ENCODE peak calls at places on chromosomes 16 and 17, in seven cellular contexts. One of them, this sample, is unnamed.

GRCh38 chr17:27466748-27467375 is 10.6 kb downstream of the KSR1 start:
- DNase-seq in HFFc6: no peak
- DNase-seq in B cell: no peak
- DNase-seq in NCI-H1105 treated with DMSO at 0.1 percent for 48 hours: no peak
- DNase-seq in activated T-helper 1 cell treated with Interleukin-2 at 50 U/mL for 16 hours: peak
- DNase-seq in C1 segment of cervical spinal cord: no peak
- DNase-seq in CD4-positive, alpha-beta memory T cell: peak
- DNase-seq in this sample: no peak

GRCh38 chr17:28345420-28346198 is 10.0 kb downstream of the TNFAIP1 start:
- DNase-seq in activated T-helper 1 cell treated with Interleukin-2 at 50 U/mL for 16 hours: no peak
- DNase-seq in C1 segment of cervical spinal cord: no peak
- DNase-seq in B cell: no peak
- DNase-seq in NCI-H1105 treated with DMSO at 0.1 percent for 48 hours: peak
- DNase-seq in CD4-positive, alpha-beta memory T cell: no peak
- DNase-seq in HFFc6: no peak
- DNase-seq in this sample: no peak

GRCh38 chr17:30513346-30513745 is 36.1 kb downstream of the GOSR1 start:
- DNase-seq in B cell: no peak
- DNase-seq in CD4-positive, alpha-beta memory T cell: no peak
- DNase-seq in HFFc6: no peak
- DNase-seq in C1 segment of cervical spinal cord: no peak
- DNase-seq in NCI-H1105 treated with DMSO at 0.1 percent for 48 hours: no peak
- DNase-seq in activated T-helper 1 cell treated with Interleukin-2 at 50 U/mL for 16 hours: no peak
- DNase-seq in this sample: no peak

GRCh38 chr16:12498077-12498476 is 305.6 kb downstream of the CPPED1 start:
- DNase-seq in activated T-helper 1 cell treated with Interleukin-2 at 50 U/mL for 16 hours: no peak
- DNase-seq in CD4-positive, alpha-beta memory T cell: no peak
- DNase-seq in C1 segment of cervical spinal cord: no peak
- DNase-seq in HFFc6: no peak
- DNase-seq in NCI-H1105 treated with DMSO at 0.1 percent for 48 hours: no peak
- DNase-seq in B cell: no peak
- DNase-seq in this sample: no peak

GRCh38 chr17:17999364-18000007 is 26.8 kb downstream of the DRC3 start:
- DNase-seq in NCI-H1105 treated with DMSO at 0.1 percent for 48 hours: no peak
- DNase-seq in B cell: no peak
- DNase-seq in activated T-helper 1 cell treated with Interleukin-2 at 50 U/mL for 16 hours: no peak
- DNase-seq in HFFc6: no peak
- DNase-seq in C1 segment of cervical spinal cord: no peak
- DNase-seq in CD4-positive, alpha-beta memory T cell: no peak
- DNase-seq in this sample: no peak

GRCh38 chr16:84182680-84183571 is 3.9 kb downstream of the TAF1C start:
- DNase-seq in activated T-helper 1 cell treated with Interleukin-2 at 50 U/mL for 16 hours: no peak
- DNase-seq in NCI-H1105 treated with DMSO at 0.1 percent for 48 hours: no peak
- DNase-seq in B cell: peak
- DNase-seq in CD4-positive, alpha-beta memory T cell: no peak
- DNase-seq in HFFc6: no peak
- DNase-seq in C1 segment of cervical spinal cord: no peak
- DNase-seq in this sample: no peak

GRCh38 chr17:16040710-16041251 is 41.2 kb downstream of the TTC19 start:
- DNase-seq in activated T-helper 1 cell treated with Interleukin-2 at 50 U/mL for 16 hours: no peak
- DNase-seq in HFFc6: peak
- DNase-seq in C1 segment of cervical spinal cord: peak
- DNase-seq in CD4-positive, alpha-beta memory T cell: no peak
- DNase-seq in B cell: no peak
- DNase-seq in NCI-H1105 treated with DMSO at 0.1 percent for 48 hours: no peak
- DNase-seq in this sample: no peak

GRCh38 chr16:3953728-3954410 is 73.4 kb upstream of the CREBBP start:
- DNase-seq in C1 segment of cervical spinal cord: no peak
- DNase-seq in NCI-H1105 treated with DMSO at 0.1 percent for 48 hours: no peak
- DNase-seq in CD4-positive, alpha-beta memory T cell: no peak
- DNase-seq in B cell: no peak
- DNase-seq in activated T-helper 1 cell treated with Interleukin-2 at 50 U/mL for 16 hours: no peak
- DNase-seq in HFFc6: no peak
- DNase-seq in this sample: peak

GRCh38 chr17:80216473-80217456 is 3.4 kb downstream of the SGSH start:
- DNase-seq in HFFc6: no peak
- DNase-seq in CD4-positive, alpha-beta memory T cell: no peak
- DNase-seq in B cell: no peak
- DNase-seq in NCI-H1105 treated with DMSO at 0.1 percent for 48 hours: no peak
- DNase-seq in C1 segment of cervical spinal cord: no peak
- DNase-seq in activated T-helper 1 cell treated with Interleukin-2 at 50 U/mL for 16 hours: no peak
- DNase-seq in this sample: no peak

GRCh38 chr16:82633964-82634600 is 7.3 kb downstream of the CDH13 start:
- DNase-seq in C1 segment of cervical spinal cord: peak
- DNase-seq in B cell: no peak
- DNase-seq in HFFc6: no peak
- DNase-seq in activated T-helper 1 cell treated with Interleukin-2 at 50 U/mL for 16 hours: no peak
- DNase-seq in NCI-H1105 treated with DMSO at 0.1 percent for 48 hours: peak
- DNase-seq in CD4-positive, alpha-beta memory T cell: no peak
- DNase-seq in this sample: no peak

GRCh38 chr16:30526137-30526822 is at the start of gene ZNF768:
- DNase-seq in NCI-H1105 treated with DMSO at 0.1 percent for 48 hours: peak
- DNase-seq in C1 segment of cervical spinal cord: no peak
- DNase-seq in activated T-helper 1 cell treated with Interleukin-2 at 50 U/mL for 16 hours: peak
- DNase-seq in HFFc6: peak
- DNase-seq in CD4-positive, alpha-beta memory T cell: peak
- DNase-seq in B cell: no peak
- DNase-seq in this sample: peak

GRCh38 chr17:41907185-41907556 is 11.6 kb downstream of the ACLY start:
- DNase-seq in CD4-positive, alpha-beta memory T cell: no peak
- DNase-seq in activated T-helper 1 cell treated with Interleukin-2 at 50 U/mL for 16 hours: no peak
- DNase-seq in HFFc6: peak
- DNase-seq in C1 segment of cervical spinal cord: no peak
- DNase-seq in NCI-H1105 treated with DMSO at 0.1 percent for 48 hours: no peak
- DNase-seq in B cell: no peak
- DNase-seq in this sample: no peak

GRCh38 chr17:63181856-63182255 is 215.8 kb downstream of the TANC2 start:
- DNase-seq in NCI-H1105 treated with DMSO at 0.1 percent for 48 hours: no peak
- DNase-seq in B cell: no peak
- DNase-seq in CD4-positive, alpha-beta memory T cell: no peak
- DNase-seq in HFFc6: no peak
- DNase-seq in C1 segment of cervical spinal cord: no peak
- DNase-seq in activated T-helper 1 cell treated with Interleukin-2 at 50 U/mL for 16 hours: no peak
- DNase-seq in this sample: no peak

GRCh38 chr16:27370318-27370717 is 31.7 kb upstream of the IL21R start:
- DNase-seq in NCI-H1105 treated with DMSO at 0.1 percent for 48 hours: no peak
- DNase-seq in HFFc6: no peak
- DNase-seq in C1 segment of cervical spinal cord: no peak
- DNase-seq in CD4-positive, alpha-beta memory T cell: no peak
- DNase-seq in B cell: no peak
- DNase-seq in activated T-helper 1 cell treated with Interleukin-2 at 50 U/mL for 16 hours: no peak
- DNase-seq in this sample: no peak

GRCh38 chr17:45740553-45741330 is 43.4 kb upstream of the CRHR1 start:
- DNase-seq in B cell: peak
- DNase-seq in C1 segment of cervical spinal cord: peak
- DNase-seq in HFFc6: peak
- DNase-seq in activated T-helper 1 cell treated with Interleukin-2 at 50 U/mL for 16 hours: no peak
- DNase-seq in NCI-H1105 treated with DMSO at 0.1 percent for 48 hours: no peak
- DNase-seq in CD4-positive, alpha-beta memory T cell: no peak
- DNase-seq in this sample: no peak

GRCh38 chr17:66494023-66494803 is 191.8 kb downstream of the PRKCA start:
- DNase-seq in NCI-H1105 treated with DMSO at 0.1 percent for 48 hours: no peak
- DNase-seq in C1 segment of cervical spinal cord: no peak
- DNase-seq in B cell: no peak
- DNase-seq in CD4-positive, alpha-beta memory T cell: no peak
- DNase-seq in activated T-helper 1 cell treated with Interleukin-2 at 50 U/mL for 16 hours: no peak
- DNase-seq in HFFc6: peak
- DNase-seq in this sample: no peak

GRCh38 chr16:65002265-65002664 is 119.6 kb downstream of the CDH11 start:
- DNase-seq in CD4-positive, alpha-beta memory T cell: no peak
- DNase-seq in B cell: no peak
- DNase-seq in NCI-H1105 treated with DMSO at 0.1 percent for 48 hours: no peak
- DNase-seq in activated T-helper 1 cell treated with Interleukin-2 at 50 U/mL for 16 hours: no peak
- DNase-seq in HFFc6: peak
- DNase-seq in C1 segment of cervical spinal cord: no peak
- DNase-seq in this sample: no peak

GRCh38 chr16:21264226-21265036 is 13.7 kb downstream of the CRYM start:
- DNase-seq in B cell: no peak
- DNase-seq in NCI-H1105 treated with DMSO at 0.1 percent for 48 hours: no peak
- DNase-seq in C1 segment of cervical spinal cord: no peak
- DNase-seq in CD4-positive, alpha-beta memory T cell: no peak
- DNase-seq in activated T-helper 1 cell treated with Interleukin-2 at 50 U/mL for 16 hours: no peak
- DNase-seq in HFFc6: no peak
- DNase-seq in this sample: no peak

GRCh38 chr17:4492762-4493561 is 5.7 kb upstream of the SPNS2 start:
- DNase-seq in C1 segment of cervical spinal cord: no peak
- DNase-seq in CD4-positive, alpha-beta memory T cell: no peak
- DNase-seq in B cell: no peak
- DNase-seq in HFFc6: peak
- DNase-seq in activated T-helper 1 cell treated with Interleukin-2 at 50 U/mL for 16 hours: no peak
- DNase-seq in NCI-H1105 treated with DMSO at 0.1 percent for 48 hours: no peak
- DNase-seq in this sample: peak

GRCh38 chr16:53085539-53086450 is 31.0 kb downstream of the CHD9 start:
- DNase-seq in NCI-H1105 treated with DMSO at 0.1 percent for 48 hours: peak
- DNase-seq in HFFc6: peak
- DNase-seq in activated T-helper 1 cell treated with Interleukin-2 at 50 U/mL for 16 hours: no peak
- DNase-seq in CD4-positive, alpha-beta memory T cell: no peak
- DNase-seq in B cell: no peak
- DNase-seq in C1 segment of cervical spinal cord: no peak
- DNase-seq in this sample: no peak

GRCh38 chr16:68144008-68144407 is 58.8 kb downstream of the NFATC3 start:
- DNase-seq in HFFc6: no peak
- DNase-seq in CD4-positive, alpha-beta memory T cell: no peak
- DNase-seq in NCI-H1105 treated with DMSO at 0.1 percent for 48 hours: no peak
- DNase-seq in C1 segment of cervical spinal cord: no peak
- DNase-seq in B cell: no peak
- DNase-seq in activated T-helper 1 cell treated with Interleukin-2 at 50 U/mL for 16 hours: no peak
- DNase-seq in this sample: no peak

GRCh38 chr17:19412510-19412909 is 1.5 kb downstream of the RNF112 start:
- DNase-seq in CD4-positive, alpha-beta memory T cell: no peak
- DNase-seq in B cell: no peak
- DNase-seq in C1 segment of cervical spinal cord: no peak
- DNase-seq in activated T-helper 1 cell treated with Interleukin-2 at 50 U/mL for 16 hours: no peak
- DNase-seq in NCI-H1105 treated with DMSO at 0.1 percent for 48 hours: no peak
- DNase-seq in HFFc6: no peak
- DNase-seq in this sample: no peak

GRCh38 chr16:24045641-24046040 is 209.9 kb downstream of the PRKCB start:
- DNase-seq in C1 segment of cervical spinal cord: no peak
- DNase-seq in B cell: no peak
- DNase-seq in CD4-positive, alpha-beta memory T cell: no peak
- DNase-seq in NCI-H1105 treated with DMSO at 0.1 percent for 48 hours: peak
- DNase-seq in activated T-helper 1 cell treated with Interleukin-2 at 50 U/mL for 16 hours: no peak
- DNase-seq in HFFc6: no peak
- DNase-seq in this sample: no peak

GRCh38 chr16:28304214-28304613 is 11.9 kb downstream of the SBK1 start:
- DNase-seq in NCI-H1105 treated with DMSO at 0.1 percent for 48 hours: no peak
- DNase-seq in HFFc6: peak
- DNase-seq in B cell: no peak
- DNase-seq in C1 segment of cervical spinal cord: no peak
- DNase-seq in activated T-helper 1 cell treated with Interleukin-2 at 50 U/mL for 16 hours: no peak
- DNase-seq in CD4-positive, alpha-beta memory T cell: no peak
- DNase-seq in this sample: no peak

GRCh38 chr17:42129109-42129837 is 6.7 kb downstream of the HSPB9 start:
- DNase-seq in CD4-positive, alpha-beta memory T cell: no peak
- DNase-seq in activated T-helper 1 cell treated with Interleukin-2 at 50 U/mL for 16 hours: no peak
- DNase-seq in B cell: no peak
- DNase-seq in C1 segment of cervical spinal cord: no peak
- DNase-seq in HFFc6: no peak
- DNase-seq in NCI-H1105 treated with DMSO at 0.1 percent for 48 hours: no peak
- DNase-seq in this sample: no peak

GRCh38 chr17:55238931-55239297 is 25.8 kb upstream of the HLF start:
- DNase-seq in CD4-positive, alpha-beta memory T cell: no peak
- DNase-seq in C1 segment of cervical spinal cord: no peak
- DNase-seq in B cell: no peak
- DNase-seq in NCI-H1105 treated with DMSO at 0.1 percent for 48 hours: peak
- DNase-seq in activated T-helper 1 cell treated with Interleukin-2 at 50 U/mL for 16 hours: no peak
- DNase-seq in HFFc6: no peak
- DNase-seq in this sample: no peak

GRCh38 chr17:7583253-7584109 is at the start of gene MPDU1:
- DNase-seq in NCI-H1105 treated with DMSO at 0.1 percent for 48 hours: peak
- DNase-seq in CD4-positive, alpha-beta memory T cell: peak
- DNase-seq in activated T-helper 1 cell treated with Interleukin-2 at 50 U/mL for 16 hours: peak
- DNase-seq in B cell: peak
- DNase-seq in HFFc6: peak
- DNase-seq in C1 segment of cervical spinal cord: peak
- DNase-seq in this sample: peak

GRCh38 chr16:50696575-50697420 is 3.4 kb downstream of the NOD2 start:
- DNase-seq in C1 segment of cervical spinal cord: no peak
- DNase-seq in HFFc6: peak
- DNase-seq in CD4-positive, alpha-beta memory T cell: peak
- DNase-seq in B cell: no peak
- DNase-seq in activated T-helper 1 cell treated with Interleukin-2 at 50 U/mL for 16 hours: peak
- DNase-seq in NCI-H1105 treated with DMSO at 0.1 percent for 48 hours: no peak
- DNase-seq in this sample: peak

GRCh38 chr17:35773129-35773528 is 12.4 kb downstream of the C17orf50 start:
- DNase-seq in B cell: no peak
- DNase-seq in HFFc6: no peak
- DNase-seq in C1 segment of cervical spinal cord: no peak
- DNase-seq in CD4-positive, alpha-beta memory T cell: no peak
- DNase-seq in activated T-helper 1 cell treated with Interleukin-2 at 50 U/mL for 16 hours: no peak
- DNase-seq in NCI-H1105 treated with DMSO at 0.1 percent for 48 hours: no peak
- DNase-seq in this sample: no peak

GRCh38 chr17:44171931-44172455 is 1.5 kb downstream of the ASB16 start:
- DNase-seq in B cell: peak
- DNase-seq in activated T-helper 1 cell treated with Interleukin-2 at 50 U/mL for 16 hours: no peak
- DNase-seq in HFFc6: no peak
- DNase-seq in NCI-H1105 treated with DMSO at 0.1 percent for 48 hours: no peak
- DNase-seq in C1 segment of cervical spinal cord: no peak
- DNase-seq in CD4-positive, alpha-beta memory T cell: no peak
- DNase-seq in this sample: no peak

GRCh38 chr17:63962298-63962744 is 10.4 kb downstream of the SCN4A start:
- DNase-seq in HFFc6: no peak
- DNase-seq in activated T-helper 1 cell treated with Interleukin-2 at 50 U/mL for 16 hours: no peak
- DNase-seq in NCI-H1105 treated with DMSO at 0.1 percent for 48 hours: no peak
- DNase-seq in B cell: no peak
- DNase-seq in C1 segment of cervical spinal cord: no peak
- DNase-seq in CD4-positive, alpha-beta memory T cell: no peak
- DNase-seq in this sample: no peak

GRCh38 chr17:12866244-12866643 is 76.9 kb downstream of the ARHGAP44 start:
- DNase-seq in CD4-positive, alpha-beta memory T cell: no peak
- DNase-seq in activated T-helper 1 cell treated with Interleukin-2 at 50 U/mL for 16 hours: no peak
- DNase-seq in HFFc6: no peak
- DNase-seq in C1 segment of cervical spinal cord: no peak
- DNase-seq in B cell: no peak
- DNase-seq in NCI-H1105 treated with DMSO at 0.1 percent for 48 hours: no peak
- DNase-seq in this sample: no peak

GRCh38 chr17:50787106-50787505 is 19.8 kb upstream of the ANKRD40CL start:
- DNase-seq in B cell: no peak
- DNase-seq in NCI-H1105 treated with DMSO at 0.1 percent for 48 hours: no peak
- DNase-seq in CD4-positive, alpha-beta memory T cell: no peak
- DNase-seq in C1 segment of cervical spinal cord: no peak
- DNase-seq in activated T-helper 1 cell treated with Interleukin-2 at 50 U/mL for 16 hours: no peak
- DNase-seq in HFFc6: no peak
- DNase-seq in this sample: no peak

GRCh38 chr17:47855737-47856136 is 4.8 kb upstream of the SP6 start:
- DNase-seq in NCI-H1105 treated with DMSO at 0.1 percent for 48 hours: no peak
- DNase-seq in CD4-positive, alpha-beta memory T cell: no peak
- DNase-seq in activated T-helper 1 cell treated with Interleukin-2 at 50 U/mL for 16 hours: no peak
- DNase-seq in B cell: no peak
- DNase-seq in HFFc6: no peak
- DNase-seq in C1 segment of cervical spinal cord: no peak
- DNase-seq in this sample: no peak

GRCh38 chr16:66451548-66451947 is 24.5 kb downstream of the BEAN1 start:
- DNase-seq in C1 segment of cervical spinal cord: no peak
- DNase-seq in HFFc6: no peak
- DNase-seq in CD4-positive, alpha-beta memory T cell: no peak
- DNase-seq in activated T-helper 1 cell treated with Interleukin-2 at 50 U/mL for 16 hours: no peak
- DNase-seq in B cell: no peak
- DNase-seq in NCI-H1105 treated with DMSO at 0.1 percent for 48 hours: no peak
- DNase-seq in this sample: peak

GRCh38 chr16:11708421-11708820 is 34.2 kb downstream of the TXNDC11 start:
- DNase-seq in C1 segment of cervical spinal cord: no peak
- DNase-seq in activated T-helper 1 cell treated with Interleukin-2 at 50 U/mL for 16 hours: no peak
- DNase-seq in HFFc6: peak
- DNase-seq in CD4-positive, alpha-beta memory T cell: no peak
- DNase-seq in B cell: no peak
- DNase-seq in NCI-H1105 treated with DMSO at 0.1 percent for 48 hours: no peak
- DNase-seq in this sample: no peak

GRCh38 chr16:1561266-1561665 is 27.8 kb downstream of the TMEM204 start:
- DNase-seq in HFFc6: no peak
- DNase-seq in CD4-positive, alpha-beta memory T cell: no peak
- DNase-seq in NCI-H1105 treated with DMSO at 0.1 percent for 48 hours: no peak
- DNase-seq in activated T-helper 1 cell treated with Interleukin-2 at 50 U/mL for 16 hours: no peak
- DNase-seq in B cell: no peak
- DNase-seq in C1 segment of cervical spinal cord: no peak
- DNase-seq in this sample: no peak

GRCh38 chr17:64240261-64240740 is 22.8 kb downstream of the TEX2 start:
- DNase-seq in HFFc6: peak
- DNase-seq in NCI-H1105 treated with DMSO at 0.1 percent for 48 hours: no peak
- DNase-seq in activated T-helper 1 cell treated with Interleukin-2 at 50 U/mL for 16 hours: no peak
- DNase-seq in C1 segment of cervical spinal cord: no peak
- DNase-seq in CD4-positive, alpha-beta memory T cell: no peak
- DNase-seq in B cell: no peak
- DNase-seq in this sample: no peak

This sample was measured in sciatic nerve.